ENCODE peak calls at places on chromosomes 6 and 20, in five cellular contexts. G, N, W, U and O are unnamed samples.

GRCh38 chr6:6942826-6943225 is 164.9 kb upstream of the RREB1 start:
- DNase-seq in G (no peak), N (peak), W (no peak), U (no peak), O (no peak)

GRCh38 chr6:154996841-154997311 is 1.8 kb downstream of the TIAM2 start:
- DNase-seq in G (no peak), N (no peak), W (no peak), U (no peak), O (no peak)

GRCh38 chr6:13624871-13625288 is 9.7 kb downstream of the NOL7 start:
- DNase-seq in G (peak), N (peak), W (no peak), U (no peak), O (peak)

GRCh38 chr6:166623318-166623717 is 3.7 kb downstream of the RPS6KA2 start:
- DNase-seq in G (no peak), N (peak), W (no peak), U (no peak), O (no peak)

GRCh38 chr6:144634371-144634770 is 349.2 kb downstream of the UTRN start:
- DNase-seq in G (no peak), N (no peak), W (no peak), U (no peak), O (no peak)

GRCh38 chr6:82551831-82552230 is 188.2 kb downstream of the TPBG start:
- DNase-seq in G (no peak), N (no peak), W (no peak), U (no peak), O (no peak)

GRCh38 chr6:141963543-141964295 is 169.0 kb upstream of the GJE1 start:
- DNase-seq in G (no peak), N (peak), W (no peak), U (no peak), O (no peak)

GRCh38 chr6:16322666-16323312 is 84.4 kb downstream of the GMPR start:
- DNase-seq in G (no peak), N (peak), W (peak), U (peak), O (no peak)

GRCh38 chr20:41005361-41005729 is 23.3 kb upstream of the TOP1 start:
- DNase-seq in G (peak), N (peak), W (peak), U (peak), O (no peak)

GRCh38 chr6:40907198-40907701 is 131.8 kb downstream of the UNC5CL start:
- DNase-seq in G (peak), N (peak), W (no peak), U (peak), O (peak)

GRCh38 chr20:10524034-10524476 is 89.0 kb downstream of the SLX4IP start:
- DNase-seq in G (no peak), N (peak), W (no peak), U (no peak), O (no peak)

GRCh38 chr20:35648836-35649235 is 15.9 kb downstream of the CPNE1 start:
- DNase-seq in G (no peak), N (peak), W (no peak), U (peak), O (no peak)

GRCh38 chr6:112202639-112203341 is 51.6 kb downstream of the LAMA4 start:
- DNase-seq in G (no peak), N (peak), W (peak), U (no peak), O (peak)

GRCh38 chr20:59823860-59824259 is 109.6 kb downstream of the SYCP2 start:
- DNase-seq in G (no peak), N (no peak), W (no peak), U (no peak), O (no peak)